ENCODE peak calls at places on chromosomes 5 and 9, in eight cellular contexts. Q is CD8-positive, alpha-beta memory T cell; W is sigmoid colon; B is fibroblast of lung; I is A549; S is neural progenitor cell; Y is psoas muscle; H is GM23338. M is an unnamed sample. For H3K4me1, the result is how much of the 10 kb centered on the place peaks cover.

GRCh38 chr5:1003296-1003937 is 5.2 kb upstream of the NKD2 start:
- DNase-seq in Q (no peak), W (peak), B (no peak), I (no peak), S (no peak), Y (no peak), H (no peak), M (peak)

GRCh38 chr5:56676091-56676768 is 139.1 kb upstream of the MAP3K1 start:
- DNase-seq in Q (no peak), W (no peak), B (no peak), I (no peak), S (no peak), Y (no peak), H (no peak), M (no peak)

GRCh38 chr9:109893222-109893621 is 113.2 kb downstream of the PALM2AKAP2 start:
- DNase-seq in Q (no peak), W (no peak), B (no peak), I (no peak), S (no peak), Y (no peak), H (no peak), M (no peak)

GRCh38 chr9:4197548-4197947 is 102.3 kb downstream of the GLIS3 start:
- DNase-seq in Q (no peak), W (no peak), B (no peak), I (no peak), S (no peak), Y (no peak), H (peak), M (peak)

GRCh38 chr9:133780962-133781827 is 43.0 kb upstream of the SARDH start:
- DNase-seq in Q (no peak), W (no peak), B (no peak), I (no peak), S (no peak), Y (no peak), H (no peak), M (no peak)

GRCh38 chr9:34809504-34810186 is 99.7 kb upstream of the CCL21 start:
- DNase-seq in Q (no peak), W (no peak), B (peak), I (no peak), S (peak), Y (no peak), H (peak), M (no peak)

GRCh38 chr5:102638316-102638715 is 116.8 kb upstream of the PAM start:
- DNase-seq in Q (no peak), W (no peak), B (no peak), I (no peak), S (no peak), Y (no peak), H (no peak), M (no peak)

GRCh38 chr5:67299317-67299716 is 102.7 kb upstream of the CD180 start:
- DNase-seq in Q (no peak), W (no peak), B (peak), I (no peak), S (no peak), Y (no peak), H (no peak), M (no peak)

GRCh38 chr5:82168294-82168693 is 109.9 kb downstream of the RPS23 start:
- DNase-seq in Q (no peak), W (no peak), B (peak), I (no peak), S (no peak), Y (no peak), H (peak), M (peak)

GRCh38 chr9:37801287-37801850 is 772 bp downstream of the DCAF10 start:
- DNase-seq in Q (peak), W (no peak), B (peak), I (no peak), S (peak), Y (peak), H (peak), M (peak)

GRCh38 chr5:134878403-134878802 is 4.2 kb downstream of the TXNDC15 start:
- DNase-seq in Q (no peak), W (no peak), B (no peak), I (no peak), S (no peak), Y (no peak), H (no peak), M (no peak)

GRCh38 chr9:127250896-127251391 is 13.6 kb upstream of the GARNL3 start:
- DNase-seq in Q (no peak), W (no peak), B (no peak), I (no peak), S (no peak), Y (no peak), H (no peak), M (no peak)

GRCh38 chr5:59035681-59036080 is 452.8 kb downstream of the RAB3C start:
- DNase-seq in Q (no peak), W (no peak), B (peak), I (no peak), S (no peak), Y (no peak), H (no peak), M (no peak)

GRCh38 chr9:35533398-35533797 is 43.5 kb downstream of the RUSC2 start:
- DNase-seq in Q (no peak), W (no peak), B (peak), I (no peak), S (no peak), Y (no peak), H (no peak), M (no peak)

GRCh38 chr5:88882321-88883038 is 504 bp downstream of the MEF2C start:
- DNase-seq in Q (no peak), W (no peak), B (peak), I (no peak), S (no peak), Y (no peak), H (no peak), M (peak)

GRCh38 chr5:179294891-179295777 is 50.1 kb downstream of the ADAMTS2 start:
- DNase-seq in Q (no peak), W (peak), B (no peak), I (no peak), S (no peak), Y (peak), H (no peak), M (no peak)

GRCh38 chr9:125529589-125530515 is 177.2 kb downstream of the MAPKAP1 start:
- DNase-seq in Q (no peak), W (no peak), B (no peak), I (no peak), S (no peak), Y (no peak), H (peak), M (peak)

GRCh38 chr5:132181011-132181629 is 46.5 kb downstream of the P4HA2 start:
- DNase-seq in Q (no peak), W (no peak), B (no peak), I (no peak), S (no peak), Y (no peak), H (peak), M (no peak)

GRCh38 chr9:135076876-135077430 is 10.5 kb upstream of the OLFM1 start:
- DNase-seq in Q (no peak), W (peak), B (no peak), I (no peak), S (no peak), Y (no peak), H (no peak), M (no peak)

GRCh38 chr5:52786391-52786790 is 1.3 kb upstream of the ITGA1 start:
- DNase-seq in Q (no peak), W (no peak), B (no peak), I (no peak), S (no peak), Y (no peak), H (no peak), M (no peak)

GRCh38 chr5:167688331-167688730 is 603.1 kb upstream of the WWC1 start:
- DNase-seq in Q (no peak), W (no peak), B (peak), I (no peak), S (no peak), Y (no peak), H (no peak), M (no peak)

DNA sequence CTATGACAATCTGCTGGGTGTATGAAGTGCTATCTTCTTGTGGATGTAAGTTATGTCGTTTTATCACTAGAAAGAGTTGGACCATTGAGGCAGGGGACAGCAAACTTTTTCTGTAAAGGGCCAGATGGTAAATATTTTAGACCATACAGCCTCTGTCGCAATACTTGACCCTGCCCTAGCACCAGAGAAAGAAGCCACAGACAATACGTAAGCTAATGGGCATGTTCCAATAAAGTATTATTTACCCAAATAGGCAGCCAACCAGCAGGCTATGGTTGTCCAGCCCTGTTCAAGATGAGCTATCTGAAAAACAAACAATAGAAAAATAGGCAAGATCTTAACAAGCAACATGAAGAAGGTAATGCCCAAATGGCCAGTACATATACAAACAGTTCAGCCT is 36.4 kb downstream of the MTX3 start:
- DNase-seq in Q (no peak), W (no peak), B (peak), I (no peak), S (no peak), Y (no peak), H (no peak), M (no peak)
- H3K4me1 ChIP-seq in Q (under half), W (under half), B (under half), I (under half), S (under half), Y (under half), H (under half), M (under half)

DNA sequence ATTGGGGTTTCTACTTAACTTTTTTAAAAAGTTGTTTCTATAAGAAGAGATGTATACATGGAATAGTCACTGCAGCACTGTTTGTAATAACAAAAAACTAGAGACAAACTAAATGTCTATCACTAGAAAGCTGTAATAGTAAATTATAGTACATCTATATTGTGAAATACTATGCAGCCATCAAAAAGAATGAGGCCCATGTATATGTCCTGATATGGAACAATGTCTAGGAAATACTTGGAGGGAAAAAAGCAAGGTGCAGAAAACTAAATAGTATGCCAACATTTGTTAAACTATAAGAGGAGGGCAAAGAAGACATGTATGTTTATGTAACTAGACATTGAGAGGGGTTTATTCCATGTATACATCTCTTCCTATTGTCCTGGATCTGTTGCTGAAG is 2.9 kb upstream of the RAB14 start:
- DNase-seq in Q (no peak), W (no peak), B (no peak), I (no peak), S (no peak), Y (no peak), H (no peak), M (no peak)
- H3K4me1 ChIP-seq in Q (under half), W (under half), B (under half), I (under half), S (under half), Y (under half), H (under half), M (under half)

GRCh38 chr9:131300444-131300843 is 10.9 kb downstream of the PLPP7 start:
- DNase-seq in Q (no peak), W (no peak), B (no peak), I (no peak), S (no peak), Y (no peak), H (no peak), M (no peak)

GRCh38 chr9:131303702-131304101 is 14.2 kb downstream of the PLPP7 start:
- DNase-seq in Q (no peak), W (no peak), B (no peak), I (no peak), S (no peak), Y (no peak), H (no peak), M (no peak)

GRCh38 chr9:131304676-131305366 is 15.3 kb downstream of the PLPP7 start:
- DNase-seq in Q (no peak), W (no peak), B (no peak), I (no peak), S (no peak), Y (no peak), H (no peak), M (no peak)

GRCh38 chr9:131299948-131300347 is 10.4 kb downstream of the PLPP7 start:
- DNase-seq in Q (no peak), W (no peak), B (no peak), I (no peak), S (no peak), Y (no peak), H (no peak), M (no peak)

GRCh38 chr9:131302244-131303075 is 12.9 kb downstream of the PLPP7 start:
- DNase-seq in Q (no peak), W (no peak), B (no peak), I (no peak), S (no peak), Y (peak), H (no peak), M (no peak)
- H3K4me1 ChIP-seq in Q (under half), W (under half), B (under half), I (under half), S (under half), Y (under half), H (under half), M (under half)

GRCh38 chr9:73720601-73721000 is 568.9 kb downstream of the ANXA1 start:
- DNase-seq in Q (no peak), W (no peak), B (no peak), I (no peak), S (no peak), Y (no peak), H (no peak), M (no peak)
- H3K4me1 ChIP-seq in Q (under half), W (under half), B (under half), I (under half), S (under half), Y (under half), H (under half), M (under half)

DNA sequence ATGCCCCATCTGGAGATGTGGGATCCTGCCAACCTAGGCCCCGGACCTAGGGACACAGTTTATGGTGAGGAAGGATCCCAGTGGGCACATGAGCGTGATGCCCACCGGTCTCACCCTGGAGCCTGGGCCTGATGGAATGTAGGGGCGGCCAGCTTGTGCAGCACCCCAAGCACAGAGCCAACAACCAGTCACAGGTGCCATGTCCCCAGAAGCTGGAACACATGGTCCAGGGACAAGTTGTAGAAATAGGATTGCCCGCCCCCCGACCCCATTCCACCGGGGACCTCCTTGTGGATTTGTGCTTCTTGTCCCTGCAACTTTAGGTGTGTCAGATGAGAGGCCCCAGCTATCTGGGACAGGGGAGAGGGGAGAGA is 48.9 kb downstream of the C9orf50 start:
- DNase-seq in Q (no peak), W (no peak), B (no peak), I (no peak), S (no peak), Y (no peak), H (no peak), M (no peak)
- H3K4me1 ChIP-seq in Q (under half), W (under half), B (under half), I (half or more), S (under half), Y (under half), H (under half), M (under half)

GRCh38 chr5:138369249-138369648 is 16.8 kb downstream of the KDM3B start:
- DNase-seq in Q (no peak), W (no peak), B (no peak), I (no peak), S (no peak), Y (no peak), H (no peak), M (no peak)
- H3K4me1 ChIP-seq in Q (under half), W (under half), B (under half), I (under half), S (under half), Y (half or more), H (under half), M (under half)

GRCh38 chr5:60338846-60339245 is 361.1 kb downstream of the DEPDC1B start:
- DNase-seq in Q (no peak), W (no peak), B (no peak), I (no peak), S (no peak), Y (no peak), H (no peak), M (no peak)
- H3K4me1 ChIP-seq in Q (under half), W (under half), B (under half), I (under half), S (under half), Y (under half), H (under half), M (under half)

GRCh38 chr5:157280511-157280910 is 14.6 kb downstream of the CYFIP2 start:
- DNase-seq in Q (no peak), W (no peak), B (no peak), I (no peak), S (no peak), Y (no peak), H (no peak), M (no peak)
- H3K4me1 ChIP-seq in Q (half or more), W (under half), B (under half), I (under half), S (under half), Y (under half), H (under half), M (under half)

DNA sequence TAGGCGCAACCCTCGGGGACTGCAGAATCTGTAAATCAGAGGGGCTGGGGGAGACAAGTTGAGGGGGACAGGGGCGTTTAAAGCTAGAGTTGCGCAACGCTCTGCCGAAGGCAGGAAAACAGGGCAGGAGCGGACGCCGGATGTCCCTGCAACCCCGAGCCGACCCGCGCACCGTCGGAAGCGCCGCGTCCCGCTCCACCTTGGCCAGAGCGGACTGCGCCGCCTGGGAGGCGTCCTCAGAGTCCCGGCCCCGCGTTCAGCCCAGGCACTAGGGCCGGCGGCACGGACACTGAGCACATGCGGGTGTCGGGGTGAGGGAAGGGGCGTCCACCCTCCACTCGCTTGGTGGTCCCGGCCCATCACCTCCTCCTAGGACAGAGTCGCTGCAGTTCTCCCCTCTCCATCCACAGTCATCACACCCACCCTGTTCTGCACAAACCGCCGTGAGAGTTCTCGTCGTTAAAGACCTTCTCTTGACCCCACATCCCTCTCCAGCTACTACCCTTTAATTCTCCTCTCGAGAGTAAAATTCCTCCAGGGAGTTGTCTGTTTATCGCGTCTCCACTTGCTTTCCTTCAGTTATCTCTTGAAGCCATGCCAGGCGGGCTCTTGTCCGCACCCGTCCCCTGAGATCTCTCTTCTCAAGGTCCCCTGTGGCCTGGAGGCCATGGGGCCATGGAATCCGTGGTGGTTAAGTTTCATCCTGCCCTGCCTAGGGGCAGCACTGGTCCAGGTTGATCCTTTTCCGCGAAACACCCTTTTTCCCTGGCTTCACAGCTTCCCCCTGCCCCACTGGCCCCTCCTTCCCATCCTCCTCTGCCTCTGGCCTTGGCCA is 826 bp upstream of the PDLIM7 start:
- DNase-seq in Q (no peak), W (peak), B (no peak), I (no peak), S (peak), Y (peak), H (peak), M (peak)
- H3K4me1 ChIP-seq in Q (under half), W (under half), B (under half), I (under half), S (under half), Y (under half), H (under half), M (under half)

M was measured in HAP-1.